ENCODE peak calls at places on chromosomes 5 and 9, in five cellular contexts. W is esophagus muscularis mucosa, B is cardiac fibroblast, Y is BE2C, X is AG10803. V is an unnamed sample.

GRCh38 chr9:119675951-119676350 is 306.7 kb upstream of the BRINP1 start:
- DNase-seq in W (peak; percentile 62), B (no peak), Y (no peak), X (no peak), V (no peak)

GRCh38 chr5:173327948-173328895 is at the start of gene STC2:
- DNase-seq in W (no peak), B (peak; percentile 91), Y (peak; percentile 93), X (peak; percentile 94), V (peak; percentile 80)

GRCh38 chr5:67092447-67093023 is 104.1 kb downstream of the CD180 start:
- DNase-seq in W (no peak), B (no peak), Y (no peak), X (no peak), V (no peak)

GRCh38 chr9:98554752-98555151 is 154.0 kb downstream of the GABBR2 start:
- DNase-seq in W (peak; percentile 39), B (no peak), Y (no peak), X (no peak), V (no peak)

GRCh38 chr9:108057421-108058136 is 568.0 kb upstream of the KLF4 start:
- DNase-seq in W (no peak), B (peak; percentile 95), Y (no peak), X (peak; percentile 97), V (peak; percentile 93)

GRCh38 chr5:132465095-132465707 is 25.4 kb downstream of the IRF1 start:
- DNase-seq in W (no peak), B (no peak), Y (no peak), X (no peak), V (no peak)

GRCh38 chr9:111037744-111038335 is 430 bp downstream of the LPAR1 start:
- DNase-seq in W (no peak), B (peak; percentile 44), Y (peak; percentile 78), X (peak; percentile 40), V (no peak)

GRCh38 chr5:168991311-168991710 is 309.6 kb downstream of the SLIT3 start:
- DNase-seq in W (no peak), B (no peak), Y (no peak), X (no peak), V (no peak)

GRCh38 chr9:131478421-131478868 is 24.3 kb upstream of the POMT1 start:
- DNase-seq in W (no peak), B (peak; percentile 42), Y (peak; percentile 75), X (peak; percentile 17), V (no peak)

GRCh38 chr5:178207183-178207916 is 3.0 kb downstream of the HNRNPAB start:
- DNase-seq in W (no peak), B (peak; percentile 83), Y (no peak), X (peak; percentile 42), V (no peak)

GRCh38 chr5:102927007-102927406 is 171.9 kb downstream of the PAM start:
- DNase-seq in W (no peak), B (no peak), Y (no peak), X (no peak), V (no peak)

GRCh38 chr5:11607944-11608343 is 296.3 kb downstream of the CTNND2 start:
- DNase-seq in W (no peak), B (no peak), Y (no peak), X (no peak), V (no peak)

GRCh38 chr9:93677061-93677571 is 100.7 kb downstream of the PHF2 start:
- DNase-seq in W (no peak), B (no peak), Y (peak; percentile 7), X (no peak), V (no peak)

GRCh38 chr5:59003124-59003523 is 420.2 kb downstream of the RAB3C start:
- DNase-seq in W (no peak), B (no peak), Y (no peak), X (no peak), V (no peak)

GRCh38 chr5:111755942-111756353 is 1.0 kb downstream of the NREP start:
- DNase-seq in W (no peak), B (peak; percentile 66), Y (no peak), X (peak; percentile 70), V (no peak)

GRCh38 chr9:90805006-90805993 is 3.7 kb downstream of the SYK start:
- DNase-seq in W (no peak), B (no peak), Y (peak; percentile 22), X (no peak), V (no peak)

GRCh38 chr9:97852001-97852398 is 1.0 kb upstream of the FOXE1 start:
- DNase-seq in W (no peak), B (no peak), Y (no peak), X (no peak), V (no peak)

GRCh38 chr9:110006657-110007056 is 201.3 kb downstream of the C9orf152 start:
- DNase-seq in W (no peak), B (no peak), Y (no peak), X (no peak), V (no peak)

GRCh38 chr5:179241175-179241574 is 104.1 kb downstream of the ADAMTS2 start:
- DNase-seq in W (no peak), B (no peak), Y (no peak), X (peak; percentile 39), V (no peak)

GRCh38 chr5:45454114-45454513 is 242.1 kb downstream of the HCN1 start:
- DNase-seq in W (no peak), B (peak; percentile 3), Y (peak; percentile 64), X (peak; percentile 12), V (no peak)

GRCh38 chr9:118023649-118024048 is 319.4 kb downstream of the TLR4 start:
- DNase-seq in W (no peak), B (no peak), Y (no peak), X (no peak), V (no peak)

GRCh38 chr5:180866296-180866695 is 5.2 kb upstream of the ZFP62 start:
- DNase-seq in W (peak; percentile 29), B (no peak), Y (no peak), X (peak; percentile 7), V (peak; percentile 14)

GRCh38 chr5:29379619-29380018 is 1813.9 kb upstream of the CDH6 start:
- DNase-seq in W (no peak), B (no peak), Y (no peak), X (no peak), V (no peak)

GRCh38 chr9:116087751-116088194 is 65.8 kb upstream of the PAPPA start:
- DNase-seq in W (no peak), B (peak; percentile 43), Y (no peak), X (peak; percentile 74), V (peak; percentile 75)

GRCh38 chr5:171639966-171640365 is 145.7 kb upstream of the SMIM23 start:
- DNase-seq in W (no peak), B (no peak), Y (no peak), X (no peak), V (no peak)

GRCh38 chr9:125260564-125260963 is 1.1 kb upstream of the GAPVD1 start:
- DNase-seq in W (no peak), B (no peak), Y (no peak), X (no peak), V (peak; percentile 14)

GRCh38 chr5:107154598-107154997 is 516.1 kb downstream of the EFNA5 start:
- DNase-seq in W (no peak), B (no peak), Y (no peak), X (no peak), V (no peak)

GRCh38 chr9:137167752-137168574 is 1.9 kb downstream of the LRRC26 start:
- DNase-seq in W (no peak), B (peak; percentile 17), Y (no peak), X (no peak), V (no peak)

GRCh38 chr5:126365446-126366198 is 57.6 kb upstream of the GRAMD2B start:
- DNase-seq in W (no peak), B (peak; percentile 56), Y (no peak), X (peak; percentile 51), V (no peak)
- H3K4me3 ChIP-seq in W (no peak overlapping the region), B (no peak overlapping the region), Y (no peak overlapping the region), X (no peak overlapping the region), V (no peak overlapping the region)

DNA sequence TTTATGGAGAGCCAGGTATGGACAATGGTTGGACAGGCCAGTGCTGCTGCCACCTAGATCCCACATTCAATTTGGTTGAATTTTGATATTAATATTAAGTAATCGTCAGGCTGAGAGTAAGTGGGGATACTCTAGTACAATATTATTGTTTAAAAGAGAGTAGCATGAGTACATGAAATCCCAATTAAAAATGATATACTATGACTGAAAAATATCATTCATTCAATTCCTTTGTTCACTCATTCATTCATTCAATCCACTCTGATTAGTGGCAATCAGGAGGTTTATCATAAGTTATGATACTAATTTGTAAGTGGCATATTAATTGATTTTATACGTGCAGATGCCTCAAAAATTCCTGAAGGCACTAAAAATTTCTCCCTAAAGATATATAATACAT is 224.2 kb downstream of the DMRT2 start:
- DNase-seq in W (no peak), B (no peak), Y (no peak), X (no peak), V (no peak)
- H3K4me3 ChIP-seq in W (no peak overlapping the region), B (no peak overlapping the region), Y (no peak overlapping the region), X (no peak overlapping the region), V (no peak overlapping the region)

DNA sequence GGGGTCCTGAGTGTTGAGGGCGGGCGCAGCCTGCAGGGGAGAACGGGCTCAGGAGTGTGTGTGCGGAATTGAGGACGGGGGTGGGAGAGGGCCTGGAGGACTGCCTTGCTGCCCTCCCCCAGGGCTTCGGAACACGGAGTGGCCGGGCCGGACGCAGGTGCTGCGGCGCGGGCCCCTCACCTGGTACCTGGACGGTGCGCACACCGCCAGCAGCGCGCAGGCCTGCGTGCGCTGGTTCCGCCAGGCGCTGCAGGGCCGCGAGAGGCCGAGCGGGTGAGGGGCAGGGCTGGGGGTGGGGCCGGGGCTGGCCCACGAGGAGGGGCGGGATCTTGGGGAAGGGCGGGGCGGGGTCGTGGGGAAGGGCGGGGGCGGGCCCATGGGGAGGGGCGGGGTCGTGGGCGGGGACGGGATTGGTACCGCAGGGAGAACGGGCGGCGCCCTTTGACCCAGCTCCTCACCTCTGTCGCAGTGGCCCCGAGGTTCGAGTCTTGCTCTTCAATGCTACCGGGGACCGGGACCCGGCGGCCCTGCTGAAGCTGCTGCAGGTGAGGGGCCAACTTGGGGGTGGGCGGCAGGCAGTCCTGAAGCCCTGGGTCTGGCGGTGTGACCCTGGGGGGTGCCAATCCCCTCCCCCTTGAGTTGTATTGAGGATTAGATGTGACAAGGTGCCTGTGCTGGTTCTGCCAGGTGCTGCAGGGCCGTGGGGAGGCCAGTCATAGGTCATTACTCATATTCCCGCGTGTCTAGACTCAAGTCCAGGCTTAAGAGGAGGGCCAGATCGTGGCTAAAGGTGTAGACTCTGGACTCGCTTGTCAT is 7.1 kb downstream of the FPGS start:
- DNase-seq in W (no peak), B (peak; percentile 68), Y (peak; percentile 59), X (no peak), V (no peak)
- H3K4me3 ChIP-seq in W (no peak overlapping the region), B (no peak overlapping the region), Y (no peak overlapping the region), X (no peak overlapping the region), V (no peak overlapping the region)

DNA sequence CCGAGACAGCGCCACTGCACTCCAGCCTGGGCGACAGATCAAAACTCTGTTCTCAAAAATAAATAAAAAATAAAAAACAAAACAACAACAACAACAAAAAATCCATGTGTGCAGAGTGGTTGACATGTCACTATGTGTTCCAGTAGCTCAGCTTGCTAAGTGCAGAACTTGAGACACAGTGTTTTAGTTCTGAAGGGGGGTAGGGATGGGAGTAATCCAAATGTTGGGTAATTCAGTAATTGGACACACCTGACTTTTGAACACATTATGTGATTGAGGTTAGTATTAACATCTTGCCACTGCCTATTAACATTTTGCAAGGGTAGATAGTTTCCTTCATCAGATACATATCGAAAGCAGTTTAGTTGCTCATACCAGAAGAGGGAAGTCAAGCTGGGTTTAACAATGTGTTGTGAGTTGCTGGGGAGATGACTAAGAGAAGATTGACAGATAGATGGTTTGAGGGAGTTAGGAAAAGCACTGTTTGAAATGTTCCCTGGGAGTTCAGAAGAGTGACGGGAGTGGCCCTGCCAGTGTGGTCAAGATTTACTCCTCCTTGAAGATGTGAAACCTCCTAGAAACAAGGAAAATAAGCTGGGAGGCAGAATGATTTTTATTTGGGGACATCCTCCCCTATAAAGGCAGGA is 928 bp downstream of the HACD4 start:
- DNase-seq in W (no peak), B (peak; percentile 27), Y (no peak), X (peak; percentile 72), V (peak; percentile 9)
- H3K4me3 ChIP-seq in W (peak overlapping the region; percentile 73), B (peak overlapping the region; percentile 52), Y (no peak overlapping the region), X (peak overlapping the region; percentile 72), V (peak overlapping the region; percentile 50)